ENCODE peak calls at places on chromosome 3, in ten cellular contexts. M is AG04450, J is right lobe of liver, G is astrocyte of the spinal cord, I is psoas muscle, A is GM13976, Z is GM06990, Y is GM10248, E is Peyer's patch, R is Panc1. O is an unnamed sample.
A peak's percentile ranks its signal among the peaks of the same experiment; 100 is the strongest.

GRCh38 chr3:73041537-73041936 is 19.9 kb upstream of the EBLN2 start:
- DNase-seq in J (no peak), G (no peak), R (no peak), M (no peak), E (no peak), I (no peak), A (no peak), Z (no peak), Y (no peak), O (no peak)

GRCh38 chr3:122918576-122919290 is 108.8 kb downstream of the SEMA5B start:
- DNase-seq in J (no peak), A (no peak), I (no peak), G (no peak), Y (no peak), E (no peak), M (no peak), R (no peak), Z (no peak), O (no peak)

GRCh38 chr3:32147935-32148334 is 41.5 kb downstream of the GPD1L start:
- DNase-seq in E (no peak), Y (no peak), R (no peak), M (no peak), A (no peak), I (no peak), J (no peak), G (no peak), Z (no peak), O (no peak)

GRCh38 chr3:98954806-98955205 is 53.3 kb upstream of the DCBLD2 start:
- DNase-seq in R (no peak), A (no peak), Y (no peak), Z (no peak), J (no peak), G (no peak), I (no peak), M (no peak), E (no peak), O (no peak)

GRCh38 chr3:25821746-25822573 is 32.1 kb downstream of the OXSM start:
- DNase-seq in I (no peak), Z (no peak), R (no peak), Y (no peak), A (no peak), M (no peak), G (no peak), E (no peak), J (no peak), O (no peak)

GRCh38 chr3:193885832-193886231 is 250.1 kb upstream of the HES1 start:
- DNase-seq in E (no peak), Y (no peak), R (no peak), Z (no peak), J (no peak), M (no peak), G (no peak), A (no peak), I (no peak), O (no peak)

GRCh38 chr3:133828576-133829309 is 23.1 kb downstream of the SRPRB start:
- DNase-seq in R (no peak), Z (no peak), M (no peak), I (no peak), J (no peak), G (no peak), Y (no peak), A (no peak), E (no peak), O (no peak)

GRCh38 chr3:159620873-159621272 is 367.8 kb upstream of the IL12A start:
- DNase-seq in M (no peak), Z (no peak), A (no peak), Y (no peak), E (no peak), G (peak; percentile 73), I (no peak), J (no peak), R (peak; percentile 32), O (no peak)

GRCh38 chr3:159882784-159883779 is 105.6 kb upstream of the IL12A start:
- DNase-seq in Y (no peak), R (no peak), A (no peak), E (no peak), G (peak; percentile 91), I (no peak), J (no peak), M (peak; percentile 84), Z (no peak), O (no peak)

GRCh38 chr3:83500422-83500821 is 1458.4 kb upstream of the CADM2 start:
- DNase-seq in Y (no peak), G (no peak), R (no peak), E (no peak), M (no peak), A (no peak), I (no peak), J (no peak), Z (no peak), O (no peak)

GRCh38 chr3:195904364-195904763 is 4.0 kb downstream of the TNK2 start:
- DNase-seq in M (no peak), Z (no peak), A (no peak), J (no peak), E (no peak), I (no peak), Y (no peak), R (no peak), G (no peak), O (no peak)

GRCh38 chr3:179067839-179068238 is 3.8 kb downstream of the ZMAT3 start:
- DNase-seq in E (no peak), R (no peak), J (no peak), G (no peak), A (no peak), M (no peak), Z (no peak), Y (no peak), I (no peak), O (no peak)

GRCh38 chr3:179069762-179070390 is 1.7 kb downstream of the ZMAT3 start:
- DNase-seq in A (no peak), J (no peak), I (no peak), Z (no peak), Y (no peak), M (no peak), G (peak; percentile 58), E (no peak), R (no peak), O (no peak)

GRCh38 chr3:179071161-179071568 is 444 bp downstream of the ZMAT3 start:
- DNase-seq in I (no peak), Z (peak; percentile 77), E (peak; percentile 40), Y (peak; percentile 59), G (peak; percentile 42), M (no peak), R (no peak), A (peak; percentile 60), J (no peak), O (no peak)

GRCh38 chr3:179067291-179067690 is 4.3 kb downstream of the ZMAT3 start:
- DNase-seq in Z (no peak), G (no peak), R (no peak), Y (no peak), E (no peak), I (no peak), M (no peak), A (no peak), J (no peak), O (no peak)

DNA sequence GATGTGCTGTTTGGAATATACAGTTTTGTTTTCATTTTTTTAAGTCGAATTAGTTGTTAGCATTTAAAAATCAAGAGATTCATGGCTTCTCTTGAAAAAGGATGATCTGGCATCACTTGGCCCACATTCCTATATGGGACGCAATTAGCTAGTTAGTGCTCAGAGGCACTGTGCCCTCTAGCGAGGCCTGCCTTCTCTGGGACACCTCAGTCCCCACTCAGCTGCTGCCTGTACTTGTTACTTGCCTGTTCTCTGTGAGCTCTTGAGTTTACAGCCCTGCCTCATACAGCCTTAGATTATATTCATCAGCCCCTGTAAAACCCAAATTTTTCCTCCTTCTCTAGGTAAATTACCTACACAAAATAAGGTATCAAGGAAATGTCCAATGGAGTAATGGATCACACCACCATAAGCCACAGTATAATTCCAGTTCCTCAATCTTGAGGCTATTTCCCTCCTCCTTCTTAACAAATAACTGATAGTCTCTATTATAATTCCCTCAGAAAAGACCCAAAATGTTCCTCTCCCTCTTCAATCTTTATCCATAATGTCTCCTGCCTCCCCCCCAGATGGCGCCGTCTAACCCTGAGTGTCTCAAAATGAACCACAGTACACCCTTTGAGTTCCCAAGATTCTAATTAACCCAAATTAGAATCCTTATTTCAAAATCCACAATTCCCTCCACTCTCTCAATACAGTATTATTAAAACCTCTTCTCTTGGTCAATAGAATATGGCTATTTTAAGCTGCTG is 2.7 kb downstream of the ZMAT3 start:
- DNase-seq in M (no peak), Y (no peak), R (no peak), I (no peak), J (no peak), E (peak; percentile 21), G (peak; percentile 23), A (no peak), Z (no peak), O (no peak)
- TF ChIP-seq CTCF in M (peak; percentile 62), Y (peak; percentile 47), R (peak; percentile 72), I (no peak), J (peak; percentile 7), E (peak; percentile 16), G (peak; percentile 49), A (peak; percentile 59), Z (peak; percentile 53), O (peak; percentile 45)

GRCh38 chr3:28917895-28918294 is 363.0 kb upstream of the RBMS3 start:
- DNase-seq in M (no peak), Y (no peak), A (no peak), G (no peak), E (no peak), I (no peak), J (no peak), Z (no peak), R (no peak), O (no peak)

GRCh38 chr3:28912120-28912885 is 368.6 kb upstream of the RBMS3 start:
- DNase-seq in A (no peak), E (no peak), Z (no peak), G (no peak), J (no peak), Y (no peak), M (no peak), R (no peak), I (no peak), O (no peak)

GRCh38 chr3:28916713-28917499 is 364.0 kb upstream of the RBMS3 start:
- DNase-seq in J (peak; percentile 25), R (peak; percentile 5), A (peak; percentile 32), E (no peak), I (peak; percentile 48), Z (peak; percentile 59), Y (peak; percentile 28), G (peak; percentile 89), M (peak; percentile 32), O (peak; percentile 12)

GRCh38 chr3:28915711-28916481 is 365.0 kb upstream of the RBMS3 start:
- DNase-seq in J (no peak), I (no peak), G (peak; percentile 75), E (no peak), R (no peak), M (peak; percentile 61), Y (no peak), Z (no peak), A (no peak), O (no peak)
- TF ChIP-seq CTCF in J (no peak), I (no peak), G (peak; percentile 23), E (no peak), R (no peak), M (peak; percentile 36), Y (no peak), Z (peak; percentile 28), A (peak; percentile 30), O (peak; percentile 30)

GRCh38 chr3:56238299-56238698 is 230.0 kb downstream of the ERC2 start:
- DNase-seq in J (no peak), Z (no peak), I (no peak), A (no peak), R (no peak), E (no peak), G (no peak), Y (no peak), M (no peak), O (no peak)
- TF ChIP-seq CTCF in J (no peak), Z (no peak), I (no peak), A (no peak), R (no peak), E (no peak), G (no peak), Y (no peak), M (no peak), O (no peak)

GRCh38 chr3:143851331-143852017 is 3.2 kb upstream of the SLC9A9 start:
- DNase-seq in J (no peak), Y (no peak), G (no peak), Z (no peak), R (no peak), I (no peak), M (no peak), A (no peak), E (no peak), O (no peak)
- TF ChIP-seq CTCF in J (no peak), Y (no peak), G (no peak), Z (no peak), R (no peak), I (no peak), M (no peak), A (no peak), E (no peak), O (no peak)

O was measured in neural crest cell.